ENCODE peak calls at places on chromosomes 5 and 9, in five cellular contexts. H, K, Q, L and Z are unnamed samples.

GRCh38 chr9:128026255-128027165 is 40.6 kb downstream of the NAIF1 start:
- DNase-seq in Q (no peak), L (no peak), H (no peak), K (peak; percentile 31), Z (peak; percentile 71)

GRCh38 chr5:147939431-147940114 is 33.2 kb upstream of the C5orf46 start:
- DNase-seq in H (peak; percentile 66), L (no peak), Q (no peak), K (no peak), Z (no peak)

GRCh38 chr9:80664327-80665210 is 1024.8 kb downstream of the TLE1 start:
- DNase-seq in Q (no peak), H (peak; percentile 44), K (no peak), L (peak; percentile 37), Z (no peak)

GRCh38 chr5:79791843-79792242 is 102.2 kb downstream of the CMYA5 start:
- DNase-seq in L (peak; percentile 70), K (no peak), H (no peak), Q (no peak), Z (no peak)

GRCh38 chr5:133912951-133913350 is 55.5 kb downstream of the C5orf15 start:
- DNase-seq in H (no peak), K (no peak), L (no peak), Q (no peak), Z (no peak)

GRCh38 chr9:89529243-89530030 is 31.5 kb upstream of the SEMA4D start:
- DNase-seq in H (no peak), K (no peak), L (no peak), Q (no peak), Z (no peak)

GRCh38 chr5:108529381-108529780 is 147.5 kb upstream of the FBXL17 start:
- DNase-seq in L (no peak), H (peak; percentile 58), Q (no peak), K (no peak), Z (no peak)

GRCh38 chr5:153711755-153712154 is 221.3 kb downstream of the GRIA1 start:
- DNase-seq in L (no peak), Q (no peak), K (no peak), H (peak; percentile 15), Z (no peak)

GRCh38 chr5:16773990-16774389 is 157.2 kb upstream of the RETREG1 start:
- DNase-seq in H (no peak), K (no peak), L (no peak), Q (no peak), Z (no peak)

GRCh38 chr9:94800424-94801117 is 74.1 kb downstream of the AOPEP start:
- DNase-seq in K (no peak), H (no peak), L (no peak), Q (no peak), Z (no peak)

GRCh38 chr9:74742792-74743389 is 144.8 kb downstream of the TRPM6 start:
- DNase-seq in L (peak; percentile 21), Q (no peak), H (peak; percentile 30), K (no peak), Z (no peak)

DNA sequence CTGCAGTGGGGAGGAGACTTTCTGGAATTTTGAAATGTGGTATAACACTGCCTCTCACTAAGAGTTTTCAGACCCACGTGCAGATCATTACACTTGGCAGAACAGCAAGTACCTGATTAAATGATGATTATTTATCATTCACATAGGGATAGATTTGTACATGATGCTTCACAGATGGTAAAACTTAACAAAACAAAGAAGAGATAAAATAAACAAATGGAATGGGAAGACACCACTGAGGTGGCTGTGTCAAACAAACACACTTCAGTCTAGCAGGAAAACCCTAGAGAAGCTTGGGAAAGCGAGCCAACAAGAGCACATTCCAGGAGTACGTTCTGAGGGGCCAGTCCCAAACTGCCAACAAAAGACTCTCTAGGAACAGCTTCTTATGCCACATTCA is 1.8 kb downstream of the MED27 start:
- DNase-seq in Q (no peak), K (no peak), L (no peak), H (no peak), Z (no peak)
- H3K4me3 ChIP-seq in Q (peak overlapping the region; percentile 98), K (peak overlapping the region; percentile 84), L (no peak overlapping the region), H (no peak overlapping the region), Z (no peak overlapping the region)

GRCh38 chr9:22169243-22169642 is 160.1 kb upstream of the CDKN2B start:
- DNase-seq in L (no peak), H (peak; percentile 76), K (no peak), Q (no peak), Z (no peak)
- TF ChIP-seq CTCF in L (no peak), H (no peak), K (no peak), Q (no peak), Z (no peak)

GRCh38 chr9:133738806-133739150 is 626 bp upstream of the SARDH start:
- DNase-seq in K (no peak), L (no peak), Q (no peak), H (no peak), Z (no peak)
- H3K4me3 ChIP-seq in K (no peak overlapping the region), L (no peak overlapping the region), Q (no peak overlapping the region), H (no peak overlapping the region), Z (no peak overlapping the region)

GRCh38 chr5:77230727-77231469 is 20.4 kb downstream of the PDE8B start:
- DNase-seq in Q (no peak), K (no peak), H (no peak), L (no peak), Z (no peak)
- TF ChIP-seq CTCF in Q (no peak), K (no peak), H (no peak), L (no peak), Z (peak; percentile 34)